ENCODE peak calls at places on chromosomes 12 and 14, in nine cellular contexts. One of them, this sample, is unnamed.

GRCh38 chr14:59474172-59474571 is 9.0 kb upstream of the GPR135 start:
- DNase-seq in nephron progenitor cell: no peak
- DNase-seq in dorsolateral prefrontal cortex: no peak
- DNase-seq in fibroblast of pulmonary artery: peak; percentile 76
- DNase-seq in OCI-LY7: no peak
- DNase-seq in astrocyte: peak; percentile 85
- DNase-seq in fibroblast of mammary gland: peak; percentile 65
- DNase-seq in GM13977: no peak
- DNase-seq in GM20000: no peak
- DNase-seq in this sample: peak; percentile 65

GRCh38 chr12:65908147-65908546 is 83.9 kb downstream of the HMGA2 start:
- DNase-seq in fibroblast of pulmonary artery: no peak
- DNase-seq in nephron progenitor cell: no peak
- DNase-seq in astrocyte: no peak
- DNase-seq in GM13977: no peak
- DNase-seq in GM20000: no peak
- DNase-seq in OCI-LY7: no peak
- DNase-seq in dorsolateral prefrontal cortex: no peak
- DNase-seq in fibroblast of mammary gland: no peak
- DNase-seq in this sample: no peak

GRCh38 chr14:59251811-59252771 is 63.6 kb downstream of the DAAM1 start:
- DNase-seq in OCI-LY7: no peak
- DNase-seq in GM20000: no peak
- DNase-seq in GM13977: no peak
- DNase-seq in fibroblast of pulmonary artery: peak; percentile 73
- DNase-seq in fibroblast of mammary gland: no peak
- DNase-seq in nephron progenitor cell: no peak
- DNase-seq in dorsolateral prefrontal cortex: peak; percentile 61
- DNase-seq in astrocyte: peak; percentile 94
- DNase-seq in this sample: peak; percentile 85

GRCh38 chr14:50321009-50321660 is 9.0 kb downstream of the DMAC2L start:
- DNase-seq in fibroblast of pulmonary artery: peak; percentile 98
- DNase-seq in GM20000: peak; percentile 67
- DNase-seq in fibroblast of mammary gland: peak; percentile 96
- DNase-seq in astrocyte: peak; percentile 95
- DNase-seq in dorsolateral prefrontal cortex: peak; percentile 69
- DNase-seq in GM13977: peak; percentile 71
- DNase-seq in OCI-LY7: peak; percentile 80
- DNase-seq in nephron progenitor cell: peak; percentile 56
- DNase-seq in this sample: peak; percentile 96

GRCh38 chr14:56709201-56709600 is 101.1 kb downstream of the OTX2 start:
- DNase-seq in nephron progenitor cell: no peak
- DNase-seq in dorsolateral prefrontal cortex: no peak
- DNase-seq in fibroblast of mammary gland: no peak
- DNase-seq in GM20000: no peak
- DNase-seq in OCI-LY7: no peak
- DNase-seq in astrocyte: no peak
- DNase-seq in GM13977: no peak
- DNase-seq in fibroblast of pulmonary artery: no peak
- DNase-seq in this sample: no peak

GRCh38 chr14:55614304-55614703 is 34.3 kb downstream of the KTN1 start:
- DNase-seq in OCI-LY7: no peak
- DNase-seq in dorsolateral prefrontal cortex: no peak
- DNase-seq in fibroblast of pulmonary artery: no peak
- DNase-seq in GM13977: no peak
- DNase-seq in nephron progenitor cell: no peak
- DNase-seq in GM20000: no peak
- DNase-seq in astrocyte: no peak
- DNase-seq in fibroblast of mammary gland: no peak
- DNase-seq in this sample: no peak

GRCh38 chr14:76784266-76784874 is 23.1 kb downstream of the VASH1 start:
- DNase-seq in GM13977: no peak
- DNase-seq in fibroblast of mammary gland: no peak
- DNase-seq in nephron progenitor cell: no peak
- DNase-seq in OCI-LY7: no peak
- DNase-seq in fibroblast of pulmonary artery: no peak
- DNase-seq in GM20000: no peak
- DNase-seq in dorsolateral prefrontal cortex: no peak
- DNase-seq in astrocyte: no peak
- DNase-seq in this sample: no peak

GRCh38 chr14:77040995-77041744 is 12.7 kb upstream of the IRF2BPL start:
- DNase-seq in GM13977: no peak
- DNase-seq in OCI-LY7: no peak
- DNase-seq in astrocyte: no peak
- DNase-seq in nephron progenitor cell: no peak
- DNase-seq in fibroblast of pulmonary artery: no peak
- DNase-seq in GM20000: no peak
- DNase-seq in fibroblast of mammary gland: no peak
- DNase-seq in dorsolateral prefrontal cortex: peak; percentile 26
- DNase-seq in this sample: no peak

GRCh38 chr12:93537769-93538168 is 34.7 kb upstream of the SOCS2 start:
- DNase-seq in dorsolateral prefrontal cortex: no peak
- DNase-seq in OCI-LY7: no peak
- DNase-seq in fibroblast of mammary gland: no peak
- DNase-seq in fibroblast of pulmonary artery: no peak
- DNase-seq in GM20000: no peak
- DNase-seq in astrocyte: no peak
- DNase-seq in GM13977: no peak
- DNase-seq in nephron progenitor cell: no peak
- DNase-seq in this sample: no peak

GRCh38 chr12:1305063-1305434 is 289.3 kb downstream of the FBXL14 start:
- DNase-seq in GM13977: no peak
- DNase-seq in fibroblast of pulmonary artery: no peak
- DNase-seq in nephron progenitor cell: no peak
- DNase-seq in GM20000: no peak
- DNase-seq in dorsolateral prefrontal cortex: no peak
- DNase-seq in OCI-LY7: no peak
- DNase-seq in fibroblast of mammary gland: peak; percentile 67
- DNase-seq in astrocyte: no peak
- DNase-seq in this sample: peak; percentile 66

GRCh38 chr14:59511916-59512530 is 27.7 kb downstream of the JKAMP start:
- DNase-seq in dorsolateral prefrontal cortex: peak; percentile 56
- DNase-seq in OCI-LY7: peak; percentile 29
- DNase-seq in GM20000: peak; percentile 30
- DNase-seq in nephron progenitor cell: peak; percentile 44
- DNase-seq in fibroblast of mammary gland: no peak
- DNase-seq in GM13977: peak; percentile 18
- DNase-seq in fibroblast of pulmonary artery: no peak
- DNase-seq in astrocyte: no peak
- DNase-seq in this sample: peak; percentile 6

GRCh38 chr14:95832012-95832411 is 44.6 kb upstream of the TUNAR start:
- DNase-seq in fibroblast of mammary gland: no peak
- DNase-seq in nephron progenitor cell: no peak
- DNase-seq in OCI-LY7: no peak
- DNase-seq in GM13977: no peak
- DNase-seq in astrocyte: no peak
- DNase-seq in fibroblast of pulmonary artery: no peak
- DNase-seq in GM20000: no peak
- DNase-seq in dorsolateral prefrontal cortex: no peak
- DNase-seq in this sample: no peak

GRCh38 chr12:82517808-82518207 is 159.5 kb downstream of the METTL25 start:
- DNase-seq in nephron progenitor cell: no peak
- DNase-seq in fibroblast of mammary gland: no peak
- DNase-seq in astrocyte: no peak
- DNase-seq in GM13977: no peak
- DNase-seq in fibroblast of pulmonary artery: no peak
- DNase-seq in dorsolateral prefrontal cortex: no peak
- DNase-seq in GM20000: no peak
- DNase-seq in OCI-LY7: no peak
- DNase-seq in this sample: no peak
- TF ChIP-seq CTCF in nephron progenitor cell: no peak
- TF ChIP-seq CTCF in fibroblast of mammary gland: no peak
- TF ChIP-seq CTCF in astrocyte: no peak
- TF ChIP-seq CTCF in GM13977: no peak
- TF ChIP-seq CTCF in fibroblast of pulmonary artery: no peak
- TF ChIP-seq CTCF in dorsolateral prefrontal cortex: no peak
- TF ChIP-seq CTCF in GM20000: no peak
- TF ChIP-seq CTCF in OCI-LY7: no peak
- TF ChIP-seq CTCF in this sample: no peak

DNA sequence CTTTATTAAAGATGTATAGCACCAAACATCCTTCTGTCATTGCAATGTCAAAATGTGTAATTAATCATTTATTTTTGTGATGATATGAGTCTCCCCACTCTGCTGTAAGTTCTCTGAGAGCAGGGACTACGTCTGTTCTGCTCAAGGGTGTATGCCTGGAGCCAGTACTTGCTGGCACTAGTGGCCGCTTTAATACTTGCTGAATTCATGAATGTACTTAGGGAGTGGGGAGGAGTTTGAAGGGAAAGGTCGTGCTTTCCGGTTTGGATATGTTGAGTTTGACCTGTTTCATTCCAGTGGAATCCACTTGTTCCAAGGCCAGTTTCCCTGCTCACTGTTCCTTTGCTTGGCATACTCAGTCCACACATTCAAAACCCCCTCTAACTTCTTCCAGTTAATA is 1.9 kb upstream of the DCAF5 start:
- DNase-seq in nephron progenitor cell: no peak
- DNase-seq in OCI-LY7: peak; percentile 48
- DNase-seq in astrocyte: peak; percentile 22
- DNase-seq in GM13977: no peak
- DNase-seq in dorsolateral prefrontal cortex: no peak
- DNase-seq in fibroblast of pulmonary artery: peak; percentile 43
- DNase-seq in GM20000: no peak
- DNase-seq in fibroblast of mammary gland: no peak
- DNase-seq in this sample: peak; percentile 14
- TF ChIP-seq CTCF in nephron progenitor cell: no peak
- TF ChIP-seq CTCF in OCI-LY7: peak; percentile 42
- TF ChIP-seq CTCF in astrocyte: no peak
- TF ChIP-seq CTCF in GM13977: no peak
- TF ChIP-seq CTCF in dorsolateral prefrontal cortex: no peak
- TF ChIP-seq CTCF in fibroblast of pulmonary artery: no peak
- TF ChIP-seq CTCF in GM20000: no peak
- TF ChIP-seq CTCF in fibroblast of mammary gland: no peak
- TF ChIP-seq CTCF in this sample: no peak

GRCh38 chr12:5654019-5654418 is 222.1 kb downstream of the NTF3 start:
- DNase-seq in GM20000: no peak
- DNase-seq in fibroblast of pulmonary artery: no peak
- DNase-seq in dorsolateral prefrontal cortex: no peak
- DNase-seq in OCI-LY7: no peak
- DNase-seq in nephron progenitor cell: no peak
- DNase-seq in fibroblast of mammary gland: no peak
- DNase-seq in GM13977: no peak
- DNase-seq in astrocyte: no peak
- DNase-seq in this sample: no peak
- TF ChIP-seq CTCF in GM20000: no peak
- TF ChIP-seq CTCF in fibroblast of pulmonary artery: no peak
- TF ChIP-seq CTCF in dorsolateral prefrontal cortex: no peak
- TF ChIP-seq CTCF in OCI-LY7: no peak
- TF ChIP-seq CTCF in nephron progenitor cell: no peak
- TF ChIP-seq CTCF in fibroblast of mammary gland: no peak
- TF ChIP-seq CTCF in GM13977: no peak
- TF ChIP-seq CTCF in astrocyte: no peak
- TF ChIP-seq CTCF in this sample: no peak

GRCh38 chr12:52049286-52049685 is 2.0 kb upstream of the NR4A1 start:
- DNase-seq in nephron progenitor cell: no peak
- DNase-seq in fibroblast of mammary gland: no peak
- DNase-seq in dorsolateral prefrontal cortex: no peak
- DNase-seq in OCI-LY7: no peak
- DNase-seq in astrocyte: no peak
- DNase-seq in fibroblast of pulmonary artery: no peak
- DNase-seq in GM13977: no peak
- DNase-seq in GM20000: no peak
- DNase-seq in this sample: no peak

GRCh38 chr12:52052471-52053186 is 1.4 kb downstream of the NR4A1 start:
- DNase-seq in fibroblast of pulmonary artery: peak; percentile 65
- DNase-seq in OCI-LY7: peak; percentile 55
- DNase-seq in dorsolateral prefrontal cortex: no peak
- DNase-seq in GM20000: no peak
- DNase-seq in nephron progenitor cell: no peak
- DNase-seq in fibroblast of mammary gland: no peak
- DNase-seq in GM13977: no peak
- DNase-seq in astrocyte: no peak
- DNase-seq in this sample: no peak

GRCh38 chr12:52049688-52050087 is 1.6 kb upstream of the NR4A1 start:
- DNase-seq in OCI-LY7: no peak
- DNase-seq in fibroblast of pulmonary artery: no peak
- DNase-seq in fibroblast of mammary gland: no peak
- DNase-seq in astrocyte: no peak
- DNase-seq in GM13977: no peak
- DNase-seq in dorsolateral prefrontal cortex: no peak
- DNase-seq in nephron progenitor cell: no peak
- DNase-seq in GM20000: no peak
- DNase-seq in this sample: no peak

GRCh38 chr12:52050116-52050770 is 999 bp upstream of the NR4A1 start:
- DNase-seq in OCI-LY7: peak; percentile 17
- DNase-seq in nephron progenitor cell: no peak
- DNase-seq in GM13977: no peak
- DNase-seq in fibroblast of mammary gland: peak; percentile 53
- DNase-seq in astrocyte: no peak
- DNase-seq in fibroblast of pulmonary artery: peak; percentile 68
- DNase-seq in GM20000: no peak
- DNase-seq in dorsolateral prefrontal cortex: no peak
- DNase-seq in this sample: peak; percentile 48

GRCh38 chr12:52050771-52051541 is at the start of gene NR4A1:
- DNase-seq in astrocyte: peak; percentile 87
- DNase-seq in OCI-LY7: peak; percentile 84
- DNase-seq in GM20000: peak; percentile 98
- DNase-seq in fibroblast of pulmonary artery: peak; percentile 97
- DNase-seq in fibroblast of mammary gland: peak; percentile 92
- DNase-seq in GM13977: peak; percentile 98
- DNase-seq in dorsolateral prefrontal cortex: peak; percentile 70
- DNase-seq in nephron progenitor cell: peak; percentile 99
- DNase-seq in this sample: peak; percentile 95
- TF ChIP-seq CTCF in astrocyte: no peak
- TF ChIP-seq CTCF in OCI-LY7: peak; percentile 53
- TF ChIP-seq CTCF in GM20000: peak; percentile 14
- TF ChIP-seq CTCF in fibroblast of pulmonary artery: peak; percentile 4
- TF ChIP-seq CTCF in fibroblast of mammary gland: no peak
- TF ChIP-seq CTCF in GM13977: peak; percentile 40
- TF ChIP-seq CTCF in dorsolateral prefrontal cortex: peak; percentile 33
- TF ChIP-seq CTCF in nephron progenitor cell: no peak
- TF ChIP-seq CTCF in this sample: peak; percentile 5

GRCh38 chr14:51979399-51979709 is 10.0 kb upstream of the RTRAF start:
- DNase-seq in GM20000: no peak
- DNase-seq in dorsolateral prefrontal cortex: no peak
- DNase-seq in GM13977: no peak
- DNase-seq in fibroblast of pulmonary artery: no peak
- DNase-seq in astrocyte: no peak
- DNase-seq in fibroblast of mammary gland: no peak
- DNase-seq in nephron progenitor cell: no peak
- DNase-seq in OCI-LY7: no peak
- DNase-seq in this sample: no peak
- TF ChIP-seq CTCF in GM20000: no peak
- TF ChIP-seq CTCF in dorsolateral prefrontal cortex: no peak
- TF ChIP-seq CTCF in GM13977: no peak
- TF ChIP-seq CTCF in fibroblast of pulmonary artery: no peak
- TF ChIP-seq CTCF in astrocyte: no peak
- TF ChIP-seq CTCF in fibroblast of mammary gland: no peak
- TF ChIP-seq CTCF in nephron progenitor cell: peak; percentile 6
- TF ChIP-seq CTCF in OCI-LY7: peak; percentile 55
- TF ChIP-seq CTCF in this sample: no peak

DNA sequence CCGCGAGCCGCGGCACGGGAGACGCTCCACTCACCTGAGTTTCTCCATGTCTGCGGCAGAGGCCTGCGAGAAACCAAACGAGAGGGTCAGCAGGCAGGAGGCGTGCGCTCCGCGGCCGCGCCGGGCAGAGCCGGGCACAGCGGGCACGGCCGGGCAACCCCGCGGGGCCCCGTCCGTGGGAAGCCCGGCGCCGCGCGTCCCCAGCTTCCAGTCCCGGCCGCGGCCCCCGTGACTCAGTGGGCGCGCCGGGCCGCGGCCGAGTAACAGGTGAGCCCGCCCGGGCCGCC is 19.4 kb downstream of the BEGAIN start:
- DNase-seq in fibroblast of mammary gland: no peak
- DNase-seq in astrocyte: no peak
- DNase-seq in dorsolateral prefrontal cortex: no peak
- DNase-seq in GM13977: no peak
- DNase-seq in GM20000: no peak
- DNase-seq in nephron progenitor cell: no peak
- DNase-seq in fibroblast of pulmonary artery: no peak
- DNase-seq in OCI-LY7: no peak
- DNase-seq in this sample: no peak
- TF ChIP-seq CTCF in fibroblast of mammary gland: no peak
- TF ChIP-seq CTCF in astrocyte: no peak
- TF ChIP-seq CTCF in dorsolateral prefrontal cortex: no peak
- TF ChIP-seq CTCF in GM13977: no peak
- TF ChIP-seq CTCF in GM20000: no peak
- TF ChIP-seq CTCF in nephron progenitor cell: no peak
- TF ChIP-seq CTCF in fibroblast of pulmonary artery: no peak
- TF ChIP-seq CTCF in OCI-LY7: no peak
- TF ChIP-seq CTCF in this sample: no peak